ENCODE peak calls at places on chromosomes 16 and 17, in six cellular contexts. One of them, this sample, is unnamed.
A peak's percentile ranks its signal among the peaks of the same experiment; 100 is the strongest.

GRCh38 chr17:28969706-28970393 is 18.5 kb upstream of the PHF12 start:
- DNase-seq in H1: no peak
- DNase-seq in transverse colon: no peak
- DNase-seq in ovary: no peak
- DNase-seq in upper lobe of left lung: no peak
- DNase-seq in tibial nerve: no peak
- DNase-seq in this sample: no peak

GRCh38 chr17:12231027-12231682 is 210.5 kb downstream of the MAP2K4 start:
- DNase-seq in H1: peak; percentile 7
- DNase-seq in transverse colon: no peak
- DNase-seq in ovary: no peak
- DNase-seq in upper lobe of left lung: no peak
- DNase-seq in tibial nerve: no peak
- DNase-seq in this sample: no peak

GRCh38 chr16:58222532-58223316 is 24.8 kb upstream of the CSNK2A2 start:
- DNase-seq in H1: no peak
- DNase-seq in transverse colon: no peak
- DNase-seq in ovary: no peak
- DNase-seq in upper lobe of left lung: no peak
- DNase-seq in tibial nerve: no peak
- DNase-seq in this sample: no peak

GRCh38 chr17:27596106-27596505 is 34.9 kb upstream of the LGALS9 start:
- DNase-seq in H1: no peak
- DNase-seq in transverse colon: no peak
- DNase-seq in ovary: peak; percentile 65
- DNase-seq in upper lobe of left lung: no peak
- DNase-seq in tibial nerve: no peak
- DNase-seq in this sample: no peak

GRCh38 chr17:700504-701094 is 14.0 kb downstream of the VPS53 start:
- DNase-seq in H1: no peak
- DNase-seq in transverse colon: no peak
- DNase-seq in ovary: no peak
- DNase-seq in upper lobe of left lung: no peak
- DNase-seq in tibial nerve: no peak
- DNase-seq in this sample: no peak

GRCh38 chr17:8991514-8992285 is 26.2 kb upstream of the PIK3R5 start:
- DNase-seq in H1: no peak
- DNase-seq in transverse colon: peak; percentile 70
- DNase-seq in ovary: no peak
- DNase-seq in upper lobe of left lung: peak; percentile 39
- DNase-seq in tibial nerve: peak; percentile 54
- DNase-seq in this sample: no peak

GRCh38 chr17:57332501-57332900 is 76.2 kb downstream of the MSI2 start:
- DNase-seq in H1: no peak
- DNase-seq in transverse colon: no peak
- DNase-seq in ovary: no peak
- DNase-seq in upper lobe of left lung: no peak
- DNase-seq in tibial nerve: no peak
- DNase-seq in this sample: no peak

GRCh38 chr17:60729854-60730253 is 52.2 kb downstream of the BCAS3 start:
- DNase-seq in H1: no peak
- DNase-seq in transverse colon: peak; percentile 13
- DNase-seq in ovary: no peak
- DNase-seq in upper lobe of left lung: no peak
- DNase-seq in tibial nerve: no peak
- DNase-seq in this sample: no peak

GRCh38 chr17:79835953-79836951 is 3.0 kb downstream of the CBX4 start:
- DNase-seq in H1: peak; percentile 92
- DNase-seq in transverse colon: peak; percentile 87
- DNase-seq in ovary: no peak
- DNase-seq in upper lobe of left lung: peak; percentile 90
- DNase-seq in tibial nerve: no peak
- DNase-seq in this sample: no peak

GRCh38 chr16:72400257-72401078 is 228.5 kb upstream of the PMFBP1 start:
- DNase-seq in H1: no peak
- DNase-seq in transverse colon: peak; percentile 24
- DNase-seq in ovary: no peak
- DNase-seq in upper lobe of left lung: peak; percentile 22
- DNase-seq in tibial nerve: no peak
- DNase-seq in this sample: no peak

DNA sequence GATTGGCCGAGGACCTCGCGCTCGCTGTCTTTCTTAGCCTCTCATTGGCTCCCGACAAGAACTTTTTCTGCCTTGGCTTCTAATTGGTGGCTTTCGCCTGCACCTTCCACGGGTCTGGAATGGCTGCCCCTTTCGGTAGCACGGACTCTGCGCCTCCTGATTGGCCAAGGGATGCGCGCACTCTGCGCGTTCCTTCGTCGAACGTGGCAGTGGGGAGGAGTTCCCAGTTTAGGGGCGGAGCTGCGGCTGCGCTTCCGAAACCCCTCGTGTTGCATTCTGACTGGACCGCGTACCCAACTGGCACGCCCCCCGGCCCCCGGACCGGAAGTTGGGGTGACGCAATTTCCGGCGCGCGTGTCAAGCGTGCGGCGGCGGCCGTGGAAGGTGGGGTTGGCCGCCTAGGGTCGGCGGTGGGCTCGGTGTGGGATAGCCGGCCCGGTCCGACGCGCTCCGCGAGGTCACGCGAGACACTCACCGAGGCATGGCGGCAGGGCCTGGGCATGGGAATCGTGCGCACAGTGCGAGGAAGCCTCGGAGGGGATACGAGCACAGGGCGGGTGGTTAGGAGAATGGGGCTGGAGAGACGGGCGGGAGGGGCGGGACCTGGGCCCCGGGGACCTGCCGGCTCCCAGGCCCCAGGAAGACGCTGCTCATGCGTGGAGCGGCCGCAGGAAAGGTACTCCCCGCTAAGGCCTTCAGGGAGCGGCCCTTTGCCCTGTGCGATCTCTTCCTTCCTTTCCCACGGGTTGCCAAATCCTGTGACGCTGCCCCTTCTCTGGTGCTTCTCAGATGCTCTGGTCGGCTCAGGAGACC is 627 bp upstream of the P4HB start:
- DNase-seq in H1: peak; percentile 100
- DNase-seq in transverse colon: peak; percentile 99
- DNase-seq in ovary: peak; percentile 99
- DNase-seq in upper lobe of left lung: peak; percentile 99
- DNase-seq in tibial nerve: peak; percentile 97
- DNase-seq in this sample: peak; percentile 100
- TF ChIP-seq EP300 in H1: no peak
- TF ChIP-seq EP300 in transverse colon: no peak
- TF ChIP-seq EP300 in ovary: peak; percentile 93
- TF ChIP-seq EP300 in upper lobe of left lung: peak; percentile 82
- TF ChIP-seq EP300 in tibial nerve: peak; percentile 90
- TF ChIP-seq EP300 in this sample: no peak

DNA sequence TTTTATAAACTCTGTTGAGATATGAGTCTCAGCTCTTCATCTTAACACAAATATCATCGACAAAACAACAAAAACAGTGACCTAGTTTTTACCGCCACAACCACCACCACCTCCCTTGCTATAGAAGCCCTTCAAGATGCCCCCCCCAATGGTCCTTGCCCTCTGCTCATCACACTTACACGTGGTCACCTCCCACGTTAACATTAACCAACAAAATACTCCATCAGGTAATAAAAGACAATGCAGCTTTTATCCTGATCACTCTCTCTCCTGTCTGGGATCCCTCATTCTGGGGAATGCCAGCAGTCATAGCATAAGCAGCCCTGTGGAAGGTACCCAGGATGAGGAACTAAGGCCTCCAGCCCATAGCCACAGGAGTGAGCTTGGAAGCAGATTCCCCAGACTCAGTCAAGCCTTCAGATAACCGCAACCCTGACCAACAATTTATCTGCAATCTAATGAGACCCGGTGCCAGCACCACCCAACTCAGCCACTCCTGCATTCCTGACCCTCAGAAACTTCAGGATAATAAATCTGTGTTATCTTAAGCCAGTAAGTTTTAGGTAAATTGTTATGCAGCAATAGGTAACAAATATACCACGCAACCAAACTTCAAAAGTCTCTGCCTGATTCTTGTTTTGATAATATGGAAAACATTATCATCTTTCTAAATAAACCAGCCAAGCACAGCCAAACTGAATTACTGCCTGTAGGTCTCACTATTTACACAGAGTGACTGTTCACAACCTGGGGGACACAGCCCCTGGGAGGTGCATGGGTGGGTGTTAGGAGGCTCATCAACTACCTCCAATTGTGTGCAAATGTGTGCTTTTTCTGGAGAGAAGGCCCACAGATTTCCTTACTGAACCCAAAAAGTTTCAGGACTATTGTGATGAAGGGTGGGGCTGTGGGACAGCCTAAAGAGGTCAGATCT is 6.1 kb downstream of the PECAM1 start:
- DNase-seq in H1: no peak
- DNase-seq in transverse colon: no peak
- DNase-seq in ovary: no peak
- DNase-seq in upper lobe of left lung: no peak
- DNase-seq in tibial nerve: no peak
- DNase-seq in this sample: no peak
- TF ChIP-seq EP300 in H1: no peak
- TF ChIP-seq EP300 in transverse colon: no peak
- TF ChIP-seq EP300 in ovary: no peak
- TF ChIP-seq EP300 in upper lobe of left lung: no peak
- TF ChIP-seq EP300 in tibial nerve: no peak
- TF ChIP-seq EP300 in this sample: no peak

GRCh38 chr17:36485805-36486203 is 677 bp upstream of the ZNHIT3 start:
- DNase-seq in H1: no peak
- DNase-seq in transverse colon: no peak
- DNase-seq in ovary: no peak
- DNase-seq in upper lobe of left lung: no peak
- DNase-seq in tibial nerve: no peak
- DNase-seq in this sample: no peak

GRCh38 chr17:36482611-36483504 is 3.6 kb upstream of the ZNHIT3 start:
- DNase-seq in H1: peak; percentile 65
- DNase-seq in transverse colon: peak; percentile 87
- DNase-seq in ovary: peak; percentile 79
- DNase-seq in upper lobe of left lung: peak; percentile 86
- DNase-seq in tibial nerve: peak; percentile 73
- DNase-seq in this sample: peak; percentile 88

GRCh38 chr17:36485027-36485426 is 1.5 kb upstream of the ZNHIT3 start:
- DNase-seq in H1: no peak
- DNase-seq in transverse colon: no peak
- DNase-seq in ovary: no peak
- DNase-seq in upper lobe of left lung: no peak
- DNase-seq in tibial nerve: no peak
- DNase-seq in this sample: no peak

GRCh38 chr17:36481829-36482228 is 4.7 kb upstream of the ZNHIT3 start:
- DNase-seq in H1: no peak
- DNase-seq in transverse colon: no peak
- DNase-seq in ovary: no peak
- DNase-seq in upper lobe of left lung: no peak
- DNase-seq in tibial nerve: no peak
- DNase-seq in this sample: no peak

GRCh38 chr17:36486204-36487194 is at the start of gene ZNHIT3:
- DNase-seq in H1: peak; percentile 71
- DNase-seq in transverse colon: peak; percentile 94
- DNase-seq in ovary: peak; percentile 82
- DNase-seq in upper lobe of left lung: peak; percentile 95
- DNase-seq in tibial nerve: peak; percentile 86
- DNase-seq in this sample: peak; percentile 95
- TF ChIP-seq EP300 in H1: peak; percentile 45
- TF ChIP-seq EP300 in transverse colon: no peak
- TF ChIP-seq EP300 in ovary: no peak
- TF ChIP-seq EP300 in upper lobe of left lung: no peak
- TF ChIP-seq EP300 in tibial nerve: no peak
- TF ChIP-seq EP300 in this sample: peak; percentile 8

GRCh38 chr16:4780235-4780634 is 7.9 kb downstream of the SEPTIN12 start:
- DNase-seq in H1: no peak
- DNase-seq in transverse colon: no peak
- DNase-seq in ovary: no peak
- DNase-seq in upper lobe of left lung: no peak
- DNase-seq in tibial nerve: no peak
- DNase-seq in this sample: no peak
- TF ChIP-seq EP300 in H1: no peak
- TF ChIP-seq EP300 in transverse colon: no peak
- TF ChIP-seq EP300 in ovary: no peak
- TF ChIP-seq EP300 in upper lobe of left lung: no peak
- TF ChIP-seq EP300 in tibial nerve: no peak
- TF ChIP-seq EP300 in this sample: no peak

DNA sequence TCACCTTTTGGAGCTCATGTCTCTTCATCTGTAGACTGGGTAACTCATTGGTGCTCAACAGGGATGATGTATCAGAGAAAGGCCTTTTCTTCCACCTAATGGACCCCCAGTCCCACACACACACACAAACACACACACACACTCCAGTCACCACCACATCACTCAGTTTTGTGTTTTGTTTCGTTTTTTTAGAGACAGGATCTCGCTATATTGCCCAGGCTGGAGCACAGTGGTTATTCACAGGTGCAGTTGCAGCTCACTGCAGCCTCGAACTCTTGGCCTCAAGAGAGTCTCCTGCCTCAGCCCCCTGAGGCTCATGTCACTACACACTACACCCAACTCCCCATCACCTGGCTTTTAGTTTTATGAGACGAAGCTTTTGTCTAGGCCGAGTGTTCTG is 55.6 kb downstream of the SF3B3 start:
- DNase-seq in H1: no peak
- DNase-seq in transverse colon: no peak
- DNase-seq in ovary: no peak
- DNase-seq in upper lobe of left lung: no peak
- DNase-seq in tibial nerve: no peak
- DNase-seq in this sample: no peak
- TF ChIP-seq EP300 in H1: no peak
- TF ChIP-seq EP300 in transverse colon: no peak
- TF ChIP-seq EP300 in ovary: no peak
- TF ChIP-seq EP300 in upper lobe of left lung: no peak
- TF ChIP-seq EP300 in tibial nerve: no peak
- TF ChIP-seq EP300 in this sample: no peak

GRCh38 chr16:73873643-73874042 is 423.0 kb upstream of the PSMD7 start:
- DNase-seq in H1: no peak
- DNase-seq in transverse colon: no peak
- DNase-seq in ovary: no peak
- DNase-seq in upper lobe of left lung: no peak
- DNase-seq in tibial nerve: no peak
- DNase-seq in this sample: no peak

GRCh38 chr16:73872856-73873255 is 423.8 kb upstream of the PSMD7 start:
- DNase-seq in H1: no peak
- DNase-seq in transverse colon: no peak
- DNase-seq in ovary: no peak
- DNase-seq in upper lobe of left lung: no peak
- DNase-seq in tibial nerve: no peak
- DNase-seq in this sample: no peak

GRCh38 chr16:73871076-73871475 is 425.5 kb upstream of the PSMD7 start:
- DNase-seq in H1: no peak
- DNase-seq in transverse colon: no peak
- DNase-seq in ovary: no peak
- DNase-seq in upper lobe of left lung: no peak
- DNase-seq in tibial nerve: no peak
- DNase-seq in this sample: no peak
- TF ChIP-seq EP300 in H1: no peak
- TF ChIP-seq EP300 in transverse colon: no peak
- TF ChIP-seq EP300 in ovary: no peak
- TF ChIP-seq EP300 in upper lobe of left lung: no peak
- TF ChIP-seq EP300 in tibial nerve: no peak
- TF ChIP-seq EP300 in this sample: no peak